ENCODE peak calls at places on chromosome 18, in seven cellular contexts. E, N, P, U, R, G and Z are unnamed samples.

GRCh38 chr18:61785588-61785987 is 107.2 kb downstream of the RNF152 start:
- DNase-seq in E (no peak), N (no peak), P (no peak), U (no peak), R (no peak), G (no peak), Z (no peak)

GRCh38 chr18:49725809-49726514 is 87.4 kb downstream of the ACAA2 start:
- DNase-seq in E (peak), N (peak), P (no peak), U (peak), R (peak), G (peak), Z (peak)

GRCh38 chr18:61470111-61470673 is 137.0 kb downstream of the CDH20 start:
- DNase-seq in E (no peak), N (no peak), P (no peak), U (no peak), R (no peak), G (no peak), Z (no peak)

GRCh38 chr18:21904856-21905255 is 164.3 kb downstream of the MIB1 start:
- DNase-seq in E (no peak), N (no peak), P (no peak), U (no peak), R (no peak), G (no peak), Z (no peak)

GRCh38 chr18:48918660-48919415 is 31.9 kb downstream of the SMAD7 start:
- DNase-seq in E (peak), N (no peak), P (no peak), U (no peak), R (no peak), G (no peak), Z (no peak)

GRCh38 chr18:51193621-51194287 is 3.7 kb downstream of the MEX3C start:
- DNase-seq in E (no peak), N (no peak), P (no peak), U (no peak), R (peak), G (no peak), Z (no peak)

GRCh38 chr18:22930089-22930713 is 2.9 kb upstream of the RBBP8 start:
- DNase-seq in E (peak), N (peak), P (peak), U (peak), R (no peak), G (peak), Z (no peak)

GRCh38 chr18:7566587-7567486 is at the start of gene PTPRM:
- DNase-seq in E (peak), N (peak), P (peak), U (peak), R (no peak), G (peak), Z (no peak)

GRCh38 chr18:57352761-57353136 is 392 bp downstream of the ST8SIA3 start:
- DNase-seq in E (no peak), N (no peak), P (no peak), U (peak), R (no peak), G (peak), Z (no peak)

GRCh38 chr18:7755753-7756475 is 188.8 kb downstream of the PTPRM start:
- DNase-seq in E (no peak), N (no peak), P (no peak), U (no peak), R (no peak), G (no peak), Z (no peak)

GRCh38 chr18:77522031-77522675 is 272.5 kb downstream of the GALR1 start:
- DNase-seq in E (no peak), N (no peak), P (no peak), U (no peak), R (no peak), G (no peak), Z (no peak)

GRCh38 chr18:48216639-48217280 is 192.4 kb downstream of the ZBTB7C start:
- DNase-seq in E (no peak), N (peak), P (no peak), U (no peak), R (no peak), G (peak), Z (no peak)

GRCh38 chr18:13574355-13574754 is 152.0 kb downstream of the FAM210A start:
- DNase-seq in E (no peak), N (no peak), P (no peak), U (no peak), R (no peak), G (no peak), Z (no peak)

GRCh38 chr18:50820901-50821520 is 1.2 kb upstream of the MRO start:
- DNase-seq in E (no peak), N (no peak), P (no peak), U (no peak), R (no peak), G (no peak), Z (no peak)

GRCh38 chr18:39772155-39772919 is 2182.7 kb upstream of the PIK3C3 start:
- DNase-seq in E (no peak), N (no peak), P (no peak), U (no peak), R (no peak), G (no peak), Z (no peak)

GRCh38 chr18:35407871-35408481 is 30.8 kb upstream of the ZNF396 start:
- DNase-seq in E (no peak), N (peak), P (peak), U (peak), R (peak), G (peak), Z (peak)

GRCh38 chr18:74519320-74520095 is 14.8 kb upstream of the CNDP1 start:
- DNase-seq in E (peak), N (no peak), P (no peak), U (no peak), R (no peak), G (no peak), Z (no peak)

GRCh38 chr18:79890638-79891037 is 60.8 kb downstream of the SLC66A2 start:
- DNase-seq in E (no peak), N (no peak), P (no peak), U (no peak), R (no peak), G (no peak), Z (no peak)

GRCh38 chr18:57052759-57053158 is 94.1 kb upstream of the BOD1L2 start:
- DNase-seq in E (no peak), N (no peak), P (peak), U (no peak), R (no peak), G (no peak), Z (no peak)

GRCh38 chr18:48238206-48238605 is 171.0 kb downstream of the ZBTB7C start:
- DNase-seq in E (no peak), N (no peak), P (no peak), U (no peak), R (no peak), G (no peak), Z (no peak)

GRCh38 chr18:23073996-23074606 is 61.2 kb upstream of the CABLES1 start:
- DNase-seq in E (no peak), N (no peak), P (no peak), U (no peak), R (no peak), G (no peak), Z (no peak)

GRCh38 chr18:50024466-50024865 is 170.5 kb downstream of the MYO5B start:
- DNase-seq in E (no peak), N (no peak), P (no peak), U (no peak), R (no peak), G (no peak), Z (no peak)

GRCh38 chr18:12430137-12430990 is 22.6 kb downstream of the PRELID3A start:
- DNase-seq in E (no peak), N (no peak), P (no peak), U (no peak), R (no peak), G (no peak), Z (no peak)

GRCh38 chr18:73235491-73235890 is 367.7 kb upstream of the NETO1 start:
- DNase-seq in E (no peak), N (no peak), P (no peak), U (no peak), R (peak), G (peak), Z (no peak)

GRCh38 chr18:61333746-61334490 is 688 bp downstream of the CDH20 start:
- DNase-seq in E (no peak), N (no peak), P (no peak), U (peak), R (no peak), G (peak), Z (no peak)

GRCh38 chr18:8890957-8891464 is 185.7 kb downstream of the MTCL1 start:
- DNase-seq in E (no peak), N (no peak), P (no peak), U (no peak), R (peak), G (no peak), Z (peak)

GRCh38 chr18:57086163-57086562 is 60.7 kb upstream of the BOD1L2 start:
- DNase-seq in E (no peak), N (no peak), P (no peak), U (no peak), R (no peak), G (no peak), Z (no peak)

GRCh38 chr18:60232541-60232940 is 140.0 kb downstream of the MC4R start:
- DNase-seq in E (no peak), N (no peak), P (no peak), U (no peak), R (no peak), G (no peak), Z (no peak)

GRCh38 chr18:293557-293956 is 25.7 kb upstream of the THOC1 start:
- DNase-seq in E (no peak), N (no peak), P (no peak), U (no peak), R (no peak), G (no peak), Z (no peak)
- TF ChIP-seq CTCF in E (no peak), N (no peak), P (no peak), U (no peak), R (peak), G (peak), Z (peak)

GRCh38 chr18:34223893-34224422 is 755 bp downstream of the NOL4 start:
- DNase-seq in E (no peak), N (no peak), P (no peak), U (no peak), R (no peak), G (no peak), Z (no peak)
- H3K4me3 ChIP-seq in E (peak), N (peak), P (peak), U (peak), R (no peak), G (peak), Z (peak)

GRCh38 chr18:2293109-2293839 is 278.0 kb downstream of the METTL4 start:
- DNase-seq in E (no peak), N (no peak), P (no peak), U (peak), R (no peak), G (no peak), Z (no peak)
- TF ChIP-seq CTCF in E (no peak), N (no peak), P (no peak), U (peak), R (no peak), G (no peak), Z (no peak)

GRCh38 chr18:24112874-24113615 is 25.8 kb upstream of the CABYR start:
- DNase-seq in E (no peak), N (no peak), P (no peak), U (peak), R (no peak), G (no peak), Z (no peak)
- H3K4me3 ChIP-seq in E (no peak), N (no peak), P (no peak), U (no peak), R (no peak), G (no peak), Z (no peak)

GRCh38 chr18:44681039-44681595 is 429 bp downstream of the SETBP1 start:
- DNase-seq in E (no peak), N (no peak), P (no peak), U (no peak), R (no peak), G (no peak), Z (no peak)

GRCh38 chr18:44679056-44679911 is 1.4 kb upstream of the SETBP1 start:
- DNase-seq in E (peak), N (peak), P (peak), U (peak), R (no peak), G (peak), Z (peak)

GRCh38 chr18:44681611-44682010 is 923 bp downstream of the SETBP1 start:
- DNase-seq in E (no peak), N (no peak), P (no peak), U (no peak), R (no peak), G (no peak), Z (no peak)

GRCh38 chr18:44679912-44680270 is 797 bp upstream of the SETBP1 start:
- DNase-seq in E (peak), N (peak), P (peak), U (peak), R (no peak), G (peak), Z (no peak)

DNA sequence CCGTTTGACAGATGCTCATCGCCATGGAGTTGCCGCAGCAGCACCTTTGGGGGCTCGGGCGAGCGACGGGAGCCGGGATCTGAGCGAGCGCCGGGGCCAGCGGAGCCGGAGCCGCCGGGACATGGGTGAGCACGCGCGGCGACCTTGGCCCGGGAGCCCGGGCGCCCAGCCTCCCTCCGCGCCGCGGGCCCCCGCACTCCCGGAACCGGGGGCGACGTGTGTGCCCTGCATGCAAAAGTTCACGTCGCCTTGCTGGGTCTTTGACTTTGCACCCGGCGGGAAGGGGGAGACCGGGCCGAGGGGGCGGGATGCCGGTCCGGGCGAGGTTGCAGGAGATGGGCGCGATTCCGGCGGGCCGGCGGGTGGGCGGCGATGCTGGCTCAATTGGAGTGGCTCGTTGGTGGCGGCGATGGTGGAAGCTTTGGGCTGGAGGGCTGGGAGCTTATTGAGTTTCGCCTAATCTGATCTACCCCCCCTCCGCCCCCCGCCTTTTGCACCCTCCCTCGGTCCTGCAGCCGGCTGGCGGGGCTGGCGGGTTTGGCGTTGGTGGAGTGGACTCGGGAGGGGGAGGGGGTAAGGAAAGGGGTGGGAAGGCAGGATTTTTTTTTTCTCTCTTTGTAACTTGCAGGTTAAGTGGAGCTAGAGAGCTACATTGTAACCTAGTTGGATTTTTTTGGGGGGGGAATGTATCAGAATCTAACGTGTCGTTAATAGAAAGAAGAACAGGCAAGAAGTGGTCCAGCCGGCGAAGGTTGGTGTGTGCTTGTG is at the start of gene SETBP1:
- DNase-seq in E (peak), N (peak), P (peak), U (peak), R (no peak), G (peak), Z (no peak)
- TF ChIP-seq CTCF in E (peak), N (no peak), P (no peak), U (no peak), R (no peak), G (no peak), Z (no peak)

GRCh38 chr18:63313409-63313917 is 6.1 kb downstream of the BCL2 start:
- DNase-seq in E (no peak), N (no peak), P (no peak), U (no peak), R (no peak), G (no peak), Z (no peak)

GRCh38 chr18:63309422-63309821 is 10.1 kb downstream of the BCL2 start:
- DNase-seq in E (no peak), N (no peak), P (no peak), U (no peak), R (no peak), G (no peak), Z (no peak)

GRCh38 chr18:63314062-63314790 is 5.3 kb downstream of the BCL2 start:
- DNase-seq in E (no peak), N (no peak), P (no peak), U (no peak), R (no peak), G (no peak), Z (no peak)

GRCh38 chr18:63312731-63313408 is 6.7 kb downstream of the BCL2 start:
- DNase-seq in E (no peak), N (no peak), P (no peak), U (no peak), R (no peak), G (no peak), Z (no peak)

GRCh38 chr18:63311481-63312409 is 7.8 kb downstream of the BCL2 start:
- DNase-seq in E (no peak), N (no peak), P (no peak), U (no peak), R (no peak), G (no peak), Z (no peak)
- H3K4me3 ChIP-seq in E (no peak), N (no peak), P (no peak), U (no peak), R (no peak), G (no peak), Z (no peak)

GRCh38 chr18:46462523-46462922 is 194.5 kb downstream of the LOXHD1 start:
- DNase-seq in E (no peak), N (no peak), P (no peak), U (peak), R (no peak), G (no peak), Z (no peak)

GRCh38 chr18:46466236-46467160 is 190.5 kb downstream of the LOXHD1 start:
- DNase-seq in E (no peak), N (no peak), P (no peak), U (peak), R (no peak), G (peak), Z (no peak)

GRCh38 chr18:46461993-46462392 is 195.0 kb downstream of the LOXHD1 start:
- DNase-seq in E (no peak), N (no peak), P (no peak), U (no peak), R (no peak), G (no peak), Z (no peak)

GRCh38 chr18:46468431-46469180 is 188.4 kb downstream of the LOXHD1 start:
- DNase-seq in E (no peak), N (no peak), P (no peak), U (no peak), R (no peak), G (no peak), Z (no peak)

DNA sequence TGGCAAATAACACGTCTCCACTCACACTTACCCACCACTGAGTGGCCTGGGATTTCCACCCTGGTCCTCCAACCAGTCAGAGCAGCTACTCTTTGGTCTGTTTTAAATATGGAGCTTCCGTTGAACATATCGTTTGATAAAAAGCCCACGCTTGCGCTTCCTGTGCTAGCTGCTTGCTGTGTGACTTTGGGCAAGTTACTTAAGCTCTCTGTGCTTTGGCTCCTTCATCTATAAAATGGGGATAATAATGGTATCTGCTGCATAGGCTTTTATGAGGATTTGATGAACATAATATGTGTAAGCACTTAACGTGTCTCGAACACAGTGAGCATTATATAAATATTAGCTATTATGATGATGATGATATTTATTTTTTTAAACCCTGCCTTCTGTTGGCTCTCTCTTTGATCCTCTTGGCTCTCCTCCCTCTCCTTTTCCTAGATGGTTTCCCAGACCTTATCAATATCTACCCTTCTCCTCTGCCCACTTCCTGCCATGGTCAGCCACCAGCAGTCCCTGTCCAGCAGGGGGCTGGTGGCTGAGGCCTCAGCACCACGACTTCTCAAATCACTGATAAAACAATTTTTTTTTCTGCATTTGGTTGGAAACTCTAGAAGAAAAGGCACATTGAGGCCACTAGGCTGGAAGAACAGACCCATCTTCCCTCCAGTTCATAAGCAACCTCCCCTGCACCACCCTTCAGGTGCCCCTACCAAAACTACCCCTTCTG is 191.9 kb downstream of the LOXHD1 start:
- DNase-seq in E (no peak), N (no peak), P (no peak), U (no peak), R (no peak), G (no peak), Z (no peak)
- TF ChIP-seq CTCF in E (peak), N (peak), P (no peak), U (peak), R (peak), G (peak), Z (peak)

GRCh38 chr18:33818145-33818544 is 240.1 kb downstream of the ASXL3 start:
- DNase-seq in E (no peak), N (no peak), P (no peak), U (no peak), R (no peak), G (no peak), Z (no peak)

GRCh38 chr18:33821503-33821902 is 243.5 kb downstream of the ASXL3 start:
- DNase-seq in E (no peak), N (no peak), P (no peak), U (no peak), R (no peak), G (no peak), Z (peak)

GRCh38 chr18:33826151-33826550 is 248.1 kb downstream of the ASXL3 start:
- DNase-seq in E (no peak), N (no peak), P (no peak), U (no peak), R (no peak), G (no peak), Z (no peak)

GRCh38 chr18:33817096-33817495 is 239.1 kb downstream of the ASXL3 start:
- DNase-seq in E (no peak), N (no peak), P (no peak), U (no peak), R (peak), G (no peak), Z (no peak)

DNA sequence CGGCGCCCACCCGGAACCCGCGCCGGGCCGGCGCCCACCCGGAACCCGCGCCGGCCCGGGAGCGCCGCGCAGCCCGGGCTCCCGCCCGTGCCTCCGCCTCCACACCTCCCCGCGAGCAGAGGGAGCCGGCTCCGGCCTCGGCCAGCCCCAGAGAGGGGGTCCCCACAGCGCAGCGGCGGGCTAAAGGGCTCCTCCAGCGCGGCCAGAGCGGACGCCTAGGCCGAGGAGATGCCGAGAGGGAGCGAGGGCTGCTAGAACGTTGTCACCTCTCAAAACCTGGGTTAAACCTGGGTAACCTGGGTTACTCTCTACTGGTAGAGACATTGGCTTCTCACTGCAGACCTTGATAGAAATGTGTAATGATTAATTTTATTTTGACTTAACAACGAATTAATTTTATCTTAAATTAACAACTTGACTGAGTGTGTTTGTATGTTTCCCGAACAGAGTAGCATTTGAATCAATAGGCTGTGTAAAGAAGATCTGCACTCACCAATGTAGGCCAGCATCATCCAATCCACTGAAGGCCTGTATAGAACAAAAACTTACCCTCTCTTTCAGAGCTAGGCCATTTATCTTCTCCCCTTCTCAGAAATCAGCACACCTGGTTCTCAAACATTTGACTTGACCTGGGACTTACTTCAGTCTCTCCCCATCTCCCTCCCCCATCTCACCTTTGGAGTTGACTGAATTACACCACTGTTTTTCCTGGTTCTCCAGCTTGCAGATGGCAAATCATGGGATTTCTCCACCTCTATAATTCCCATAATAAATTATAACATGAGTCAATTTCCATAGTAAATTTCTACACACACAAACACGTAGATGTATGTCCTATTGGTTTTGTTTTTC is 242.7 kb downstream of the ASXL3 start:
- DNase-seq in E (no peak), N (no peak), P (peak), U (peak), R (no peak), G (no peak), Z (no peak)
- H3K4me3 ChIP-seq in E (no peak), N (no peak), P (peak), U (no peak), R (no peak), G (no peak), Z (peak)